ENCODE peak calls at places on chromosome 20, in five cellular contexts. M is activated T-helper 1 cell treated with anti-CD3 and anti-CD28 coated beads, Interleukin-12 subunit alpha, Interleukin-12 subunit beta, Interleukin-2, Interleukin-4 antibody, amounts not matched to agents 30 ng/mL and 10 ng/mL and 1 ng/mL, durations not matched to agents 14 hours and 24 hours and 36 hours; K is fibroblast of lung; C is COR-L47; D is CD8-positive, alpha-beta memory T cell. J is an unnamed sample.
A peak's percentile ranks its signal among the peaks of the same experiment; 100 is the strongest.

GRCh38 chr20:35743693-35744491 is 1.8 kb upstream of the RBM39 start:
- DNase-seq in M (no peak), K (no peak), C (no peak), D (no peak), J (peak; percentile 35)

GRCh38 chr20:25057234-25058050 is 497 bp downstream of the ACSS1 start:
- DNase-seq in M (peak; percentile 83), K (peak; percentile 26), C (peak; percentile 46), D (peak; percentile 83), J (peak; percentile 60)

GRCh38 chr20:45857836-45858250 is 429 bp downstream of the ZSWIM3 start:
- DNase-seq in M (no peak), K (no peak), C (peak; percentile 39), D (no peak), J (no peak)

GRCh38 chr20:32168184-32168910 is 39.2 kb downstream of the PLAGL2 start:
- DNase-seq in M (no peak), K (peak; percentile 48), C (no peak), D (no peak), J (peak; percentile 24)

GRCh38 chr20:8854566-8854965 is 214.3 kb upstream of the PLCB4 start:
- DNase-seq in M (no peak), K (peak; percentile 72), C (no peak), D (no peak), J (no peak)

GRCh38 chr20:63173552-63174191 is 42.3 kb downstream of the YTHDF1 start:
- DNase-seq in M (no peak), K (no peak), C (no peak), D (no peak), J (no peak)

GRCh38 chr20:40493551-40493950 is 195.5 kb downstream of the MAFB start:
- DNase-seq in M (no peak), K (no peak), C (no peak), D (no peak), J (no peak)

GRCh38 chr20:46566125-46566524 is 15.7 kb upstream of the OCSTAMP start:
- DNase-seq in M (no peak), K (no peak), C (no peak), D (no peak), J (no peak)

J was measured in dermis blood vessel endothelial cell.